ENCODE peak calls at places on chromosomes 16 and 17, in four cellular contexts. One of them, this sample, is unnamed. For H3K9me3, the result is how much of the 10 kb centered on the place peaks cover.

GRCh38 chr17:38578229-38578628 is 27.5 kb downstream of the SRCIN1 start:
- DNase-seq in osteoblast: no peak
- DNase-seq in heart right ventricle: no peak
- DNase-seq in thoracic aorta: no peak
- DNase-seq in this sample: no peak

GRCh38 chr16:974606-975312 is 4.0 kb upstream of the LMF1 start:
- DNase-seq in osteoblast: no peak
- DNase-seq in thoracic aorta: no peak
- DNase-seq in heart right ventricle: no peak
- DNase-seq in this sample: no peak

GRCh38 chr16:9042943-9043680 is 48.3 kb upstream of the HAPSTR1 start:
- DNase-seq in thoracic aorta: no peak
- DNase-seq in heart right ventricle: no peak
- DNase-seq in osteoblast: peak
- DNase-seq in this sample: no peak

GRCh38 chr16:66553223-66553622 is 847 bp downstream of the CKLF start:
- DNase-seq in osteoblast: no peak
- DNase-seq in heart right ventricle: no peak
- DNase-seq in thoracic aorta: no peak
- DNase-seq in this sample: no peak

GRCh38 chr17:49691086-49691676 is 13.3 kb upstream of the SPOP start:
- DNase-seq in heart right ventricle: no peak
- DNase-seq in thoracic aorta: peak
- DNase-seq in osteoblast: peak
- DNase-seq in this sample: no peak

GRCh38 chr16:48089053-48089792 is 66.6 kb downstream of the ABCC12 start:
- DNase-seq in osteoblast: no peak
- DNase-seq in thoracic aorta: no peak
- DNase-seq in heart right ventricle: no peak
- DNase-seq in this sample: no peak

GRCh38 chr16:8931864-8932263 is 31.8 kb downstream of the USP7 start:
- DNase-seq in heart right ventricle: peak
- DNase-seq in osteoblast: peak
- DNase-seq in thoracic aorta: no peak
- DNase-seq in this sample: peak

GRCh38 chr16:16945207-16945606 is 525.6 kb downstream of the XYLT1 start:
- DNase-seq in heart right ventricle: no peak
- DNase-seq in osteoblast: no peak
- DNase-seq in thoracic aorta: no peak
- DNase-seq in this sample: no peak

GRCh38 chr16:56603589-56603988 is 4.8 kb upstream of the MT2A start:
- DNase-seq in osteoblast: no peak
- DNase-seq in heart right ventricle: peak
- DNase-seq in thoracic aorta: no peak
- DNase-seq in this sample: no peak

GRCh38 chr17:76547183-76547641 is 7.4 kb downstream of the PRCD start:
- DNase-seq in heart right ventricle: no peak
- DNase-seq in thoracic aorta: no peak
- DNase-seq in osteoblast: peak
- DNase-seq in this sample: no peak

GRCh38 chr16:55039511-55039910 is 108.8 kb downstream of the IRX5 start:
- DNase-seq in heart right ventricle: no peak
- DNase-seq in thoracic aorta: no peak
- DNase-seq in osteoblast: no peak
- DNase-seq in this sample: no peak

GRCh38 chr16:88468289-88469129 is 15.4 kb downstream of the ZFPM1 start:
- DNase-seq in thoracic aorta: no peak
- DNase-seq in osteoblast: peak
- DNase-seq in heart right ventricle: no peak
- DNase-seq in this sample: no peak

GRCh38 chr17:64017381-64017980 is 3.0 kb downstream of the ICAM2 start:
- DNase-seq in heart right ventricle: no peak
- DNase-seq in thoracic aorta: no peak
- DNase-seq in osteoblast: no peak
- DNase-seq in this sample: no peak

GRCh38 chr16:65919977-65920376 is 446.5 kb upstream of the CDH5 start:
- DNase-seq in thoracic aorta: no peak
- DNase-seq in heart right ventricle: no peak
- DNase-seq in osteoblast: no peak
- DNase-seq in this sample: no peak

GRCh38 chr16:57804111-57804837 is 2.0 kb upstream of the KIFC3 start:
- DNase-seq in thoracic aorta: no peak
- DNase-seq in heart right ventricle: no peak
- DNase-seq in osteoblast: no peak
- DNase-seq in this sample: no peak

GRCh38 chr16:8718753-8719386 is 44.5 kb downstream of the ABAT start:
- DNase-seq in thoracic aorta: no peak
- DNase-seq in heart right ventricle: no peak
- DNase-seq in osteoblast: no peak
- DNase-seq in this sample: no peak

GRCh38 chr17:13560935-13561334 is 40.8 kb downstream of the HS3ST3A1 start:
- DNase-seq in osteoblast: no peak
- DNase-seq in heart right ventricle: no peak
- DNase-seq in thoracic aorta: no peak
- DNase-seq in this sample: no peak

GRCh38 chr16:3112058-3112880 is at the start of gene ZNF205:
- DNase-seq in thoracic aorta: no peak
- DNase-seq in osteoblast: peak
- DNase-seq in heart right ventricle: peak
- DNase-seq in this sample: no peak

GRCh38 chr16:23410176-23410575 is 42.8 kb downstream of the COG7 start:
- DNase-seq in thoracic aorta: no peak
- DNase-seq in osteoblast: peak
- DNase-seq in heart right ventricle: no peak
- DNase-seq in this sample: no peak

GRCh38 chr16:4207683-4208528 is 34.0 kb downstream of the SRL start:
- DNase-seq in heart right ventricle: peak
- DNase-seq in osteoblast: no peak
- DNase-seq in thoracic aorta: no peak
- DNase-seq in this sample: no peak

GRCh38 chr16:31423801-31424200 is 4.4 kb downstream of the COX6A2 start:
- DNase-seq in osteoblast: no peak
- DNase-seq in heart right ventricle: no peak
- DNase-seq in thoracic aorta: no peak
- DNase-seq in this sample: no peak

GRCh38 chr17:4658478-4659305 is 17.2 kb upstream of the ALOX15 start:
- DNase-seq in thoracic aorta: no peak
- DNase-seq in heart right ventricle: no peak
- DNase-seq in osteoblast: peak
- DNase-seq in this sample: no peak

GRCh38 chr17:55157165-55157564 is 107.6 kb upstream of the HLF start:
- DNase-seq in osteoblast: no peak
- DNase-seq in thoracic aorta: no peak
- DNase-seq in heart right ventricle: no peak
- DNase-seq in this sample: no peak

GRCh38 chr17:64575431-64575830 is 68.7 kb downstream of the CEP95 start:
- DNase-seq in osteoblast: no peak
- DNase-seq in heart right ventricle: no peak
- DNase-seq in thoracic aorta: no peak
- DNase-seq in this sample: no peak

GRCh38 chr17:57507828-57508227 is 237.3 kb downstream of the CCDC182 start:
- DNase-seq in thoracic aorta: no peak
- DNase-seq in osteoblast: no peak
- DNase-seq in heart right ventricle: no peak
- DNase-seq in this sample: no peak

GRCh38 chr16:7452090-7452489 is 119.4 kb downstream of the RBFOX1 start:
- DNase-seq in heart right ventricle: no peak
- DNase-seq in osteoblast: no peak
- DNase-seq in thoracic aorta: no peak
- DNase-seq in this sample: no peak

GRCh38 chr17:75011788-75012319 is 616 bp upstream of the MRPL58 start:
- DNase-seq in heart right ventricle: peak
- DNase-seq in thoracic aorta: no peak
- DNase-seq in osteoblast: peak
- DNase-seq in this sample: no peak

GRCh38 chr17:19344311-19345066 is 18.0 kb downstream of the B9D1 start:
- DNase-seq in heart right ventricle: no peak
- DNase-seq in thoracic aorta: no peak
- DNase-seq in osteoblast: peak
- DNase-seq in this sample: no peak

GRCh38 chr16:24983521-24983920 is 31.6 kb downstream of the ARHGAP17 start:
- DNase-seq in osteoblast: no peak
- DNase-seq in thoracic aorta: no peak
- DNase-seq in heart right ventricle: no peak
- DNase-seq in this sample: no peak

GRCh38 chr16:69311533-69312388 is 611 bp downstream of the VPS4A start:
- DNase-seq in heart right ventricle: no peak
- DNase-seq in thoracic aorta: no peak
- DNase-seq in osteoblast: peak
- DNase-seq in this sample: peak

GRCh38 chr16:20314575-20314974 is 12.7 kb downstream of the GP2 start:
- DNase-seq in thoracic aorta: no peak
- DNase-seq in heart right ventricle: no peak
- DNase-seq in osteoblast: no peak
- DNase-seq in this sample: no peak

GRCh38 chr17:7215652-7216139 is 3.9 kb downstream of the DLG4 start:
- DNase-seq in thoracic aorta: no peak
- DNase-seq in osteoblast: no peak
- DNase-seq in heart right ventricle: no peak
- DNase-seq in this sample: no peak

GRCh38 chr16:48003226-48003907 is 152.4 kb downstream of the ABCC12 start:
- DNase-seq in osteoblast: no peak
- DNase-seq in heart right ventricle: no peak
- DNase-seq in thoracic aorta: no peak
- DNase-seq in this sample: no peak

GRCh38 chr17:56269998-56270397 is 116.7 kb downstream of the ANKFN1 start:
- DNase-seq in osteoblast: peak
- DNase-seq in thoracic aorta: no peak
- DNase-seq in heart right ventricle: no peak
- DNase-seq in this sample: no peak

GRCh38 chr16:28999577-28999976 is 14.7 kb downstream of the LAT start:
- DNase-seq in osteoblast: peak
- DNase-seq in heart right ventricle: no peak
- DNase-seq in thoracic aorta: no peak
- DNase-seq in this sample: no peak
- H3K9me3 ChIP-seq in osteoblast: under half
- H3K9me3 ChIP-seq in heart right ventricle: under half
- H3K9me3 ChIP-seq in thoracic aorta: under half
- H3K9me3 ChIP-seq in this sample: under half

GRCh38 chr17:40069751-40070643 is 7.2 kb downstream of the THRA start:
- DNase-seq in thoracic aorta: no peak
- DNase-seq in osteoblast: peak
- DNase-seq in heart right ventricle: peak
- DNase-seq in this sample: no peak
- H3K9me3 ChIP-seq in thoracic aorta: under half
- H3K9me3 ChIP-seq in osteoblast: under half
- H3K9me3 ChIP-seq in heart right ventricle: under half
- H3K9me3 ChIP-seq in this sample: under half

DNA sequence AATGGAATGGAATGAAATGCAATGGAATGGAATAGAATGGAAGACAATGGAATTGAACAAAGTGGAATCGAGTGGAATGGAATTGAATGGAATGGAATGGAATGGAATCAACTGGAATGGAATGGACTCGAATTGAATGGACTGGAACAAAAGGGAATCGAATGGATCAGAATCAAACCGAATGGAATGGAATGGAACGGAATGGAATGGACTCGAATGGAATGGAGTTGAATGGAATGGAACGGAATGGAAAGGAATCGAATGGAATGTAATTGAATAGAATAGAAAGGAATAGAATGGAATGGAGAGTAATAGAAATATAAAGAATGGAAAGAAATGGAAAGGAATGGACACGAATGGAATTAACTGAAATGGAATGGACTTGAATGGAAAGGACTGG is 475.2 kb upstream of the WSB1 start:
- DNase-seq in thoracic aorta: no peak
- DNase-seq in heart right ventricle: no peak
- DNase-seq in osteoblast: no peak
- DNase-seq in this sample: no peak
- H3K9me3 ChIP-seq in thoracic aorta: under half
- H3K9me3 ChIP-seq in heart right ventricle: half or more
- H3K9me3 ChIP-seq in osteoblast: under half
- H3K9me3 ChIP-seq in this sample: under half

DNA sequence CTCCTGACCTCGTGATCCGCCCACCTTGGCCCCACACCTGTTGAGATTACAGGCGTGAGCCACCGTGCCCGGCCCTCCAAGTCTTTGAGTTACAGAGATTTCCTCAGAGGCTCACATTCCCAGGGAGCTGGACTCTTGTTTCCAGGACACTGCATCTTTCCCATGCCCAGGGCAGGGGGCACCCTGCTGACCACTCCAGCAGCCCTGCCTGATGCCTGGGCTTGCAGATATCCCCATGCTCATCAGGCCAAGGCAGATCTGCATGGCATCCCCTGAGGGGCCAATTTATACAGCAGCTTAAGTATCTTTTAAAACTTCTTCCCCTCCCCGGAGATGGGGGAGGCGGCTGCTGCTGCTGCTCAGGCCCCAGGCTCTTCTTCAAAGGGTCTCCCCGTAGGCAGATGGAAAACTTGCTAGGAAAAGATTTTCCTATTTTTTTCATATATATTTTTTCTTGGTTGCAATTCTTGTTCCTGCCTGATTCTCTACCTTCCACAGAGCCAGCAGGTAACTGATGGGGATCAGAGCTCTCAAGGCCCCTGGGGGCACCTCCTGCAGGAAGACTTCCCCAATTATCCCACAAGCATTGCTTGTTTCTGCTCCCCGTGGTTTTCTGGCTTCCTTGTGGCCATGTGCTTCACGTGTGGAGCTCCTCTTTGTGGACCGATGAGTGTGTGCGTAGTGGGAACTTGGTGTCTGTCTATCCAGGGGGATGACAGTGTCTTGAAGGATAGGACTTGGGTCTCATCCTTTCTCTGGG is 102.2 kb upstream of the SDK2 start:
- DNase-seq in heart right ventricle: no peak
- DNase-seq in osteoblast: peak
- DNase-seq in thoracic aorta: no peak
- DNase-seq in this sample: no peak
- H3K9me3 ChIP-seq in heart right ventricle: under half
- H3K9me3 ChIP-seq in osteoblast: under half
- H3K9me3 ChIP-seq in thoracic aorta: under half
- H3K9me3 ChIP-seq in this sample: under half

This sample was measured in T-helper 17 cell.